ENCODE peak calls at places on chromosome 1, in eight cellular contexts. One of them, this sample, is unnamed.

GRCh38 chr1:97245682-97246081 is 524.1 kb downstream of the PTBP2 start:
- DNase-seq in choroid plexus epithelial cell: peak
- DNase-seq in neural progenitor cell: no peak
- DNase-seq in kidney epithelial cell: no peak
- DNase-seq in fibroblast of lung: peak
- DNase-seq in cardiac muscle cell: peak
- DNase-seq in tibial nerve: no peak
- DNase-seq in foreskin fibroblast: no peak
- DNase-seq in this sample: no peak

GRCh38 chr1:221795400-221795799 is 53.5 kb upstream of the DUSP10 start:
- DNase-seq in choroid plexus epithelial cell: no peak
- DNase-seq in neural progenitor cell: no peak
- DNase-seq in kidney epithelial cell: no peak
- DNase-seq in fibroblast of lung: no peak
- DNase-seq in cardiac muscle cell: no peak
- DNase-seq in tibial nerve: no peak
- DNase-seq in foreskin fibroblast: no peak
- DNase-seq in this sample: no peak

GRCh38 chr1:27116697-27117096 is 38.2 kb downstream of the SLC9A1 start:
- DNase-seq in choroid plexus epithelial cell: peak
- DNase-seq in neural progenitor cell: no peak
- DNase-seq in kidney epithelial cell: no peak
- DNase-seq in fibroblast of lung: no peak
- DNase-seq in cardiac muscle cell: peak
- DNase-seq in tibial nerve: no peak
- DNase-seq in foreskin fibroblast: peak
- DNase-seq in this sample: no peak

GRCh38 chr1:222896630-222897526 is 82.0 kb downstream of the DISP1 start:
- DNase-seq in choroid plexus epithelial cell: peak
- DNase-seq in neural progenitor cell: no peak
- DNase-seq in kidney epithelial cell: no peak
- DNase-seq in fibroblast of lung: peak
- DNase-seq in cardiac muscle cell: peak
- DNase-seq in tibial nerve: no peak
- DNase-seq in foreskin fibroblast: peak
- DNase-seq in this sample: no peak

GRCh38 chr1:111490220-111490619 is 13.2 kb downstream of the ADORA3 start:
- DNase-seq in choroid plexus epithelial cell: no peak
- DNase-seq in neural progenitor cell: no peak
- DNase-seq in kidney epithelial cell: no peak
- DNase-seq in fibroblast of lung: no peak
- DNase-seq in cardiac muscle cell: peak
- DNase-seq in tibial nerve: no peak
- DNase-seq in foreskin fibroblast: no peak
- DNase-seq in this sample: no peak

GRCh38 chr1:162753998-162754585 is 36.4 kb upstream of the HSD17B7 start:
- DNase-seq in choroid plexus epithelial cell: no peak
- DNase-seq in neural progenitor cell: no peak
- DNase-seq in kidney epithelial cell: no peak
- DNase-seq in fibroblast of lung: no peak
- DNase-seq in cardiac muscle cell: no peak
- DNase-seq in tibial nerve: no peak
- DNase-seq in foreskin fibroblast: peak
- DNase-seq in this sample: no peak

GRCh38 chr1:54575605-54576004 is 27.6 kb downstream of the ACOT11 start:
- DNase-seq in choroid plexus epithelial cell: no peak
- DNase-seq in neural progenitor cell: no peak
- DNase-seq in kidney epithelial cell: no peak
- DNase-seq in fibroblast of lung: no peak
- DNase-seq in cardiac muscle cell: no peak
- DNase-seq in tibial nerve: no peak
- DNase-seq in foreskin fibroblast: no peak
- DNase-seq in this sample: no peak

GRCh38 chr1:153349363-153350340 is 1.0 kb upstream of the PGLYRP4 start:
- DNase-seq in choroid plexus epithelial cell: no peak
- DNase-seq in neural progenitor cell: no peak
- DNase-seq in kidney epithelial cell: no peak
- DNase-seq in fibroblast of lung: no peak
- DNase-seq in cardiac muscle cell: no peak
- DNase-seq in tibial nerve: no peak
- DNase-seq in foreskin fibroblast: no peak
- DNase-seq in this sample: no peak

GRCh38 chr1:12189328-12189682 is 22.5 kb downstream of the TNFRSF1B start:
- DNase-seq in choroid plexus epithelial cell: no peak
- DNase-seq in neural progenitor cell: no peak
- DNase-seq in kidney epithelial cell: no peak
- DNase-seq in fibroblast of lung: no peak
- DNase-seq in cardiac muscle cell: no peak
- DNase-seq in tibial nerve: no peak
- DNase-seq in foreskin fibroblast: no peak
- DNase-seq in this sample: no peak

GRCh38 chr1:197774691-197775281 is 494 bp downstream of the DENND1B start:
- DNase-seq in choroid plexus epithelial cell: peak
- DNase-seq in neural progenitor cell: peak
- DNase-seq in kidney epithelial cell: no peak
- DNase-seq in fibroblast of lung: peak
- DNase-seq in cardiac muscle cell: peak
- DNase-seq in tibial nerve: no peak
- DNase-seq in foreskin fibroblast: peak
- DNase-seq in this sample: no peak

GRCh38 chr1:51189421-51190073 is 46.5 kb upstream of the RNF11 start:
- DNase-seq in choroid plexus epithelial cell: peak
- DNase-seq in neural progenitor cell: peak
- DNase-seq in kidney epithelial cell: peak
- DNase-seq in fibroblast of lung: peak
- DNase-seq in cardiac muscle cell: peak
- DNase-seq in tibial nerve: peak
- DNase-seq in foreskin fibroblast: peak
- DNase-seq in this sample: peak

GRCh38 chr1:209583408-209583807 is at the start of gene CAMK1G:
- DNase-seq in choroid plexus epithelial cell: peak
- DNase-seq in neural progenitor cell: peak
- DNase-seq in kidney epithelial cell: peak
- DNase-seq in fibroblast of lung: peak
- DNase-seq in cardiac muscle cell: peak
- DNase-seq in tibial nerve: no peak
- DNase-seq in foreskin fibroblast: peak
- DNase-seq in this sample: no peak

GRCh38 chr1:64514197-64514765 is 44.4 kb downstream of the CACHD1 start:
- DNase-seq in choroid plexus epithelial cell: peak
- DNase-seq in neural progenitor cell: no peak
- DNase-seq in kidney epithelial cell: no peak
- DNase-seq in fibroblast of lung: peak
- DNase-seq in cardiac muscle cell: peak
- DNase-seq in tibial nerve: no peak
- DNase-seq in foreskin fibroblast: peak
- DNase-seq in this sample: peak

GRCh38 chr1:151371744-151372410 is 628 bp downstream of the SELENBP1 start:
- DNase-seq in choroid plexus epithelial cell: no peak
- DNase-seq in neural progenitor cell: no peak
- DNase-seq in kidney epithelial cell: no peak
- DNase-seq in fibroblast of lung: peak
- DNase-seq in cardiac muscle cell: peak
- DNase-seq in tibial nerve: no peak
- DNase-seq in foreskin fibroblast: no peak
- DNase-seq in this sample: no peak

GRCh38 chr1:79100385-79100784 is 93.9 kb upstream of the ADGRL4 start:
- DNase-seq in choroid plexus epithelial cell: peak
- DNase-seq in neural progenitor cell: no peak
- DNase-seq in kidney epithelial cell: peak
- DNase-seq in fibroblast of lung: peak
- DNase-seq in cardiac muscle cell: peak
- DNase-seq in tibial nerve: no peak
- DNase-seq in foreskin fibroblast: peak
- DNase-seq in this sample: peak

GRCh38 chr1:47616906-47617305 is 179.1 kb downstream of the FOXD2 start:
- DNase-seq in choroid plexus epithelial cell: no peak
- DNase-seq in neural progenitor cell: no peak
- DNase-seq in kidney epithelial cell: no peak
- DNase-seq in fibroblast of lung: no peak
- DNase-seq in cardiac muscle cell: no peak
- DNase-seq in tibial nerve: no peak
- DNase-seq in foreskin fibroblast: no peak
- DNase-seq in this sample: no peak

GRCh38 chr1:174258148-174258550 is 98.8 kb downstream of the RABGAP1L start:
- DNase-seq in choroid plexus epithelial cell: peak
- DNase-seq in neural progenitor cell: peak
- DNase-seq in kidney epithelial cell: peak
- DNase-seq in fibroblast of lung: peak
- DNase-seq in cardiac muscle cell: peak
- DNase-seq in tibial nerve: no peak
- DNase-seq in foreskin fibroblast: peak
- DNase-seq in this sample: peak

GRCh38 chr1:21338568-21339401 is 48.5 kb upstream of the ECE1 start:
- DNase-seq in choroid plexus epithelial cell: peak
- DNase-seq in neural progenitor cell: no peak
- DNase-seq in kidney epithelial cell: no peak
- DNase-seq in fibroblast of lung: no peak
- DNase-seq in cardiac muscle cell: peak
- DNase-seq in tibial nerve: peak
- DNase-seq in foreskin fibroblast: no peak
- DNase-seq in this sample: no peak

GRCh38 chr1:244970236-244970652 is 105.9 kb upstream of the HNRNPU start:
- DNase-seq in choroid plexus epithelial cell: no peak
- DNase-seq in neural progenitor cell: peak
- DNase-seq in kidney epithelial cell: no peak
- DNase-seq in fibroblast of lung: peak
- DNase-seq in cardiac muscle cell: peak
- DNase-seq in tibial nerve: peak
- DNase-seq in foreskin fibroblast: peak
- DNase-seq in this sample: peak

GRCh38 chr1:5119496-5120234 is 465.3 kb downstream of the AJAP1 start:
- DNase-seq in choroid plexus epithelial cell: no peak
- DNase-seq in neural progenitor cell: peak
- DNase-seq in kidney epithelial cell: no peak
- DNase-seq in fibroblast of lung: no peak
- DNase-seq in cardiac muscle cell: no peak
- DNase-seq in tibial nerve: no peak
- DNase-seq in foreskin fibroblast: no peak
- DNase-seq in this sample: no peak

GRCh38 chr1:64473367-64473766 is 3.4 kb downstream of the CACHD1 start:
- DNase-seq in choroid plexus epithelial cell: no peak
- DNase-seq in neural progenitor cell: no peak
- DNase-seq in kidney epithelial cell: no peak
- DNase-seq in fibroblast of lung: no peak
- DNase-seq in cardiac muscle cell: no peak
- DNase-seq in tibial nerve: no peak
- DNase-seq in foreskin fibroblast: no peak
- DNase-seq in this sample: no peak

GRCh38 chr1:248710305-248710900 is 7.8 kb upstream of the OR14I1 start:
- DNase-seq in choroid plexus epithelial cell: no peak
- DNase-seq in neural progenitor cell: no peak
- DNase-seq in kidney epithelial cell: no peak
- DNase-seq in fibroblast of lung: no peak
- DNase-seq in cardiac muscle cell: no peak
- DNase-seq in tibial nerve: no peak
- DNase-seq in foreskin fibroblast: no peak
- DNase-seq in this sample: no peak

GRCh38 chr1:39094685-39095084 is 68.5 kb downstream of the NDUFS5 start:
- DNase-seq in choroid plexus epithelial cell: no peak
- DNase-seq in neural progenitor cell: no peak
- DNase-seq in kidney epithelial cell: no peak
- DNase-seq in fibroblast of lung: no peak
- DNase-seq in cardiac muscle cell: no peak
- DNase-seq in tibial nerve: no peak
- DNase-seq in foreskin fibroblast: no peak
- DNase-seq in this sample: no peak
- H3K4me3 ChIP-seq in choroid plexus epithelial cell: no peak
- H3K4me3 ChIP-seq in neural progenitor cell: no peak
- H3K4me3 ChIP-seq in kidney epithelial cell: no peak
- H3K4me3 ChIP-seq in fibroblast of lung: no peak
- H3K4me3 ChIP-seq in cardiac muscle cell: no peak
- H3K4me3 ChIP-seq in tibial nerve: no peak
- H3K4me3 ChIP-seq in foreskin fibroblast: no peak
- H3K4me3 ChIP-seq in this sample: no peak

DNA sequence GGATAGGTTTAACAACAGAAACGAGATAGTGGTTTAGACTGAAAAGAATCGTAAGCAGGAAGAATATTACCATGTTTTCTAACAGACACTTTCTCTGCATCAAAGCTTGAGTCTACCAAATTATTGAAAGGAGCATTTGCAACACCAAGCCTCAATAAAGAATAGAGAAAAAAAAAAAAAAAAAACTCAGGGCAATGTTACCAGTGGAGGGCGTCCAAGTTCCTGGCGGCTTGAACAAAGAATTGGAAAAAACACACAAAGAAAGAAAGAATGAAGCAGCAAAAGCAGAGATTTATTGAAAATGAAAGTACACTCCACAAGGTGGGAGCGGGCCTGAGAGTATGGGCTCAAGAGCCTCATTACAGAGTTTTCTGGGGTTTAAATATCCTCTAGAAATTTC is 686.5 kb upstream of the ADGRL2 start:
- DNase-seq in choroid plexus epithelial cell: no peak
- DNase-seq in neural progenitor cell: no peak
- DNase-seq in kidney epithelial cell: no peak
- DNase-seq in fibroblast of lung: no peak
- DNase-seq in cardiac muscle cell: no peak
- DNase-seq in tibial nerve: no peak
- DNase-seq in foreskin fibroblast: no peak
- DNase-seq in this sample: no peak
- TF ChIP-seq CTCF in choroid plexus epithelial cell: peak
- TF ChIP-seq CTCF in neural progenitor cell: peak
- TF ChIP-seq CTCF in kidney epithelial cell: no peak
- TF ChIP-seq CTCF in fibroblast of lung: no peak
- TF ChIP-seq CTCF in cardiac muscle cell: no peak
- TF ChIP-seq CTCF in tibial nerve: no peak
- TF ChIP-seq CTCF in foreskin fibroblast: no peak
- TF ChIP-seq CTCF in this sample: no peak

GRCh38 chr1:3455630-3456448 is 1.4 kb downstream of the ARHGEF16 start:
- DNase-seq in choroid plexus epithelial cell: no peak
- DNase-seq in neural progenitor cell: no peak
- DNase-seq in kidney epithelial cell: no peak
- DNase-seq in fibroblast of lung: no peak
- DNase-seq in cardiac muscle cell: no peak
- DNase-seq in tibial nerve: no peak
- DNase-seq in foreskin fibroblast: no peak
- DNase-seq in this sample: no peak
- H3K4me3 ChIP-seq in choroid plexus epithelial cell: no peak
- H3K4me3 ChIP-seq in neural progenitor cell: no peak
- H3K4me3 ChIP-seq in kidney epithelial cell: no peak
- H3K4me3 ChIP-seq in fibroblast of lung: no peak
- H3K4me3 ChIP-seq in cardiac muscle cell: no peak
- H3K4me3 ChIP-seq in tibial nerve: no peak
- H3K4me3 ChIP-seq in foreskin fibroblast: no peak
- H3K4me3 ChIP-seq in this sample: no peak

DNA sequence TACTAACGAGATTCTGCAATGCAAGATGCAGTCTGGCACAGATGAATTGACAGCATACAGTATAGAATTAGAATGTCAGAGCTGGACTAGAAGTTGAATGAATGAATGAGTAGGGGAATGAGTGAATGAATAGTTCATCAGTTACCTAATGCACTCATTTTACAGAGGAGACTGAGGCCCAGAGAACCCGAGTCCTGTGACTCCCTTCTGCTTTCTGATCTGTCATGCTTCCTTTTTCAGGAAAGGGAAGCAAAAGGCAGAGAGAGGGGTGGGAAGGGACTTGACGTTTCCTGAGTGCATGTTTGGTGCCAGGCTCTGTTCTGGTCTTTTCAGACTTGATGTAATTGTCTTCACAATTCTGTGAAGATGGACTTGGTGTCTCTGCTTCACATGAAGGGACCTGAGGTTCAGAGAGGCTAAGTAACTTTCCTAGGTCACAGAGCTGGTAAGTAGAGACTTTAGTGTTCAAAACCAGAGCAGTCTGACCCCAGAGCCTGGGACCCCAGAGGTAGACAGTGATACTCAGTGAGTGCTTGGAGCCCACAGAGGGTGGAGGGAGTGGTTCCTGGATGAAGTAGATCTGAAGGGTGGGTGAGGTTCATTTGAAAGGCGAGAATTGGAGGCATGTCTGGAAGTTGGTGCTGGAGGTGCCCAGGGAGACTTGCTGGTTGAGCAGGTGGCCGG is 8.0 kb upstream of the MEX3A start:
- DNase-seq in choroid plexus epithelial cell: no peak
- DNase-seq in neural progenitor cell: no peak
- DNase-seq in kidney epithelial cell: no peak
- DNase-seq in fibroblast of lung: no peak
- DNase-seq in cardiac muscle cell: no peak
- DNase-seq in tibial nerve: no peak
- DNase-seq in foreskin fibroblast: no peak
- DNase-seq in this sample: no peak
- TF ChIP-seq CTCF in choroid plexus epithelial cell: no peak
- TF ChIP-seq CTCF in neural progenitor cell: no peak
- TF ChIP-seq CTCF in kidney epithelial cell: no peak
- TF ChIP-seq CTCF in fibroblast of lung: no peak
- TF ChIP-seq CTCF in cardiac muscle cell: no peak
- TF ChIP-seq CTCF in tibial nerve: no peak
- TF ChIP-seq CTCF in foreskin fibroblast: no peak
- TF ChIP-seq CTCF in this sample: no peak